ENCODE peak calls at places on chromosomes 13 and 19, in nine cellular contexts. One of them, this sample, is unnamed.

GRCh38 chr13:41052441-41052840 is 8.9 kb upstream of the WBP4 start:
- DNase-seq in stimulated activated CD8-positive, alpha-beta memory T cell treated with anti-CD3 and anti-CD28 coated beads, Interleukin-4, amount 100 ng/mL, for 4 hours: no peak
- DNase-seq in GM23248: peak; percentile 35
- DNase-seq in AG04450: no peak
- DNase-seq in NCI-H460: peak; percentile 28
- DNase-seq in ELR: no peak
- DNase-seq in cortex of kidney: no peak
- DNase-seq in T-helper 9 cell: no peak
- DNase-seq in NCI-H524 treated with DMSO at 0.1 percent for 48 hours: no peak
- DNase-seq in this sample: no peak

GRCh38 chr19:42386974-42387707 is 3.0 kb downstream of the CNFN start:
- DNase-seq in GM23248: peak; percentile 73
- DNase-seq in T-helper 9 cell: peak; percentile 55
- DNase-seq in stimulated activated CD8-positive, alpha-beta memory T cell treated with anti-CD3 and anti-CD28 coated beads, Interleukin-4, amount 100 ng/mL, for 4 hours: peak; percentile 22
- DNase-seq in AG04450: no peak
- DNase-seq in NCI-H524 treated with DMSO at 0.1 percent for 48 hours: peak; percentile 25
- DNase-seq in ELR: peak; percentile 73
- DNase-seq in cortex of kidney: no peak
- DNase-seq in NCI-H460: peak; percentile 71
- DNase-seq in this sample: no peak

GRCh38 chr13:43686557-43686956 is 100.2 kb downstream of the ENOX1 start:
- DNase-seq in T-helper 9 cell: no peak
- DNase-seq in cortex of kidney: no peak
- DNase-seq in stimulated activated CD8-positive, alpha-beta memory T cell treated with anti-CD3 and anti-CD28 coated beads, Interleukin-4, amount 100 ng/mL, for 4 hours: no peak
- DNase-seq in GM23248: peak; percentile 96
- DNase-seq in NCI-H460: peak; percentile 30
- DNase-seq in NCI-H524 treated with DMSO at 0.1 percent for 48 hours: no peak
- DNase-seq in ELR: peak; percentile 78
- DNase-seq in AG04450: peak; percentile 49
- DNase-seq in this sample: peak; percentile 67

GRCh38 chr13:112688560-112689497 is 1.0 kb upstream of the ATP11A start:
- DNase-seq in cortex of kidney: no peak
- DNase-seq in AG04450: no peak
- DNase-seq in ELR: no peak
- DNase-seq in NCI-H524 treated with DMSO at 0.1 percent for 48 hours: no peak
- DNase-seq in GM23248: peak; percentile 46
- DNase-seq in stimulated activated CD8-positive, alpha-beta memory T cell treated with anti-CD3 and anti-CD28 coated beads, Interleukin-4, amount 100 ng/mL, for 4 hours: no peak
- DNase-seq in T-helper 9 cell: peak; percentile 18
- DNase-seq in NCI-H460: no peak
- DNase-seq in this sample: no peak

GRCh38 chr19:48696353-48697010 is 711 bp downstream of the FUT2 start:
- DNase-seq in AG04450: no peak
- DNase-seq in T-helper 9 cell: no peak
- DNase-seq in ELR: no peak
- DNase-seq in GM23248: peak; percentile 43
- DNase-seq in cortex of kidney: no peak
- DNase-seq in NCI-H460: no peak
- DNase-seq in stimulated activated CD8-positive, alpha-beta memory T cell treated with anti-CD3 and anti-CD28 coated beads, Interleukin-4, amount 100 ng/mL, for 4 hours: no peak
- DNase-seq in NCI-H524 treated with DMSO at 0.1 percent for 48 hours: no peak
- DNase-seq in this sample: no peak

GRCh38 chr13:33284016-33284415 is 1.5 kb downstream of the STARD13 start:
- DNase-seq in AG04450: no peak
- DNase-seq in GM23248: peak; percentile 55
- DNase-seq in stimulated activated CD8-positive, alpha-beta memory T cell treated with anti-CD3 and anti-CD28 coated beads, Interleukin-4, amount 100 ng/mL, for 4 hours: no peak
- DNase-seq in T-helper 9 cell: no peak
- DNase-seq in cortex of kidney: no peak
- DNase-seq in ELR: peak; percentile 51
- DNase-seq in NCI-H524 treated with DMSO at 0.1 percent for 48 hours: no peak
- DNase-seq in NCI-H460: no peak
- DNase-seq in this sample: no peak

GRCh38 chr13:32427852-32428580 is at the start of gene N4BP2L1:
- DNase-seq in GM23248: peak; percentile 71
- DNase-seq in ELR: peak; percentile 48
- DNase-seq in NCI-H524 treated with DMSO at 0.1 percent for 48 hours: no peak
- DNase-seq in AG04450: no peak
- DNase-seq in NCI-H460: no peak
- DNase-seq in cortex of kidney: no peak
- DNase-seq in stimulated activated CD8-positive, alpha-beta memory T cell treated with anti-CD3 and anti-CD28 coated beads, Interleukin-4, amount 100 ng/mL, for 4 hours: peak; percentile 72
- DNase-seq in T-helper 9 cell: peak; percentile 77
- DNase-seq in this sample: no peak

GRCh38 chr13:72983085-72983768 is 75.6 kb upstream of the KLF5 start:
- DNase-seq in ELR: peak; percentile 43
- DNase-seq in stimulated activated CD8-positive, alpha-beta memory T cell treated with anti-CD3 and anti-CD28 coated beads, Interleukin-4, amount 100 ng/mL, for 4 hours: no peak
- DNase-seq in cortex of kidney: no peak
- DNase-seq in AG04450: peak; percentile 13
- DNase-seq in NCI-H524 treated with DMSO at 0.1 percent for 48 hours: no peak
- DNase-seq in GM23248: peak; percentile 87
- DNase-seq in T-helper 9 cell: no peak
- DNase-seq in NCI-H460: no peak
- DNase-seq in this sample: no peak

GRCh38 chr19:7500811-7501450 is 12.1 kb upstream of the PEX11G start:
- DNase-seq in T-helper 9 cell: no peak
- DNase-seq in AG04450: no peak
- DNase-seq in ELR: peak; percentile 55
- DNase-seq in NCI-H460: peak; percentile 63
- DNase-seq in stimulated activated CD8-positive, alpha-beta memory T cell treated with anti-CD3 and anti-CD28 coated beads, Interleukin-4, amount 100 ng/mL, for 4 hours: no peak
- DNase-seq in GM23248: peak; percentile 56
- DNase-seq in cortex of kidney: no peak
- DNase-seq in NCI-H524 treated with DMSO at 0.1 percent for 48 hours: peak; percentile 48
- DNase-seq in this sample: no peak

GRCh38 chr13:51122868-51123267 is 11.8 kb upstream of the C13orf42 start:
- DNase-seq in NCI-H460: no peak
- DNase-seq in T-helper 9 cell: no peak
- DNase-seq in cortex of kidney: no peak
- DNase-seq in GM23248: no peak
- DNase-seq in NCI-H524 treated with DMSO at 0.1 percent for 48 hours: no peak
- DNase-seq in AG04450: no peak
- DNase-seq in stimulated activated CD8-positive, alpha-beta memory T cell treated with anti-CD3 and anti-CD28 coated beads, Interleukin-4, amount 100 ng/mL, for 4 hours: no peak
- DNase-seq in ELR: no peak
- DNase-seq in this sample: no peak

GRCh38 chr19:35710784-35711723 is 6.7 kb downstream of the ZBTB32 start:
- DNase-seq in AG04450: no peak
- DNase-seq in ELR: peak; percentile 46
- DNase-seq in NCI-H524 treated with DMSO at 0.1 percent for 48 hours: no peak
- DNase-seq in stimulated activated CD8-positive, alpha-beta memory T cell treated with anti-CD3 and anti-CD28 coated beads, Interleukin-4, amount 100 ng/mL, for 4 hours: no peak
- DNase-seq in T-helper 9 cell: no peak
- DNase-seq in NCI-H460: no peak
- DNase-seq in GM23248: peak; percentile 16
- DNase-seq in cortex of kidney: no peak
- DNase-seq in this sample: no peak

GRCh38 chr13:59445812-59446211 is 717.9 kb downstream of the DIAPH3 start:
- DNase-seq in stimulated activated CD8-positive, alpha-beta memory T cell treated with anti-CD3 and anti-CD28 coated beads, Interleukin-4, amount 100 ng/mL, for 4 hours: no peak
- DNase-seq in AG04450: no peak
- DNase-seq in NCI-H460: no peak
- DNase-seq in NCI-H524 treated with DMSO at 0.1 percent for 48 hours: no peak
- DNase-seq in ELR: no peak
- DNase-seq in T-helper 9 cell: no peak
- DNase-seq in cortex of kidney: no peak
- DNase-seq in GM23248: no peak
- DNase-seq in this sample: no peak

GRCh38 chr19:5002143-5002542 is 33.2 kb downstream of the KDM4B start:
- DNase-seq in stimulated activated CD8-positive, alpha-beta memory T cell treated with anti-CD3 and anti-CD28 coated beads, Interleukin-4, amount 100 ng/mL, for 4 hours: no peak
- DNase-seq in AG04450: no peak
- DNase-seq in NCI-H524 treated with DMSO at 0.1 percent for 48 hours: no peak
- DNase-seq in cortex of kidney: no peak
- DNase-seq in ELR: peak; percentile 85
- DNase-seq in T-helper 9 cell: no peak
- DNase-seq in NCI-H460: no peak
- DNase-seq in GM23248: peak; percentile 89
- DNase-seq in this sample: no peak

GRCh38 chr13:111514646-111515617 is 194.5 kb downstream of the TEX29 start:
- DNase-seq in stimulated activated CD8-positive, alpha-beta memory T cell treated with anti-CD3 and anti-CD28 coated beads, Interleukin-4, amount 100 ng/mL, for 4 hours: no peak
- DNase-seq in AG04450: no peak
- DNase-seq in NCI-H460: no peak
- DNase-seq in T-helper 9 cell: no peak
- DNase-seq in NCI-H524 treated with DMSO at 0.1 percent for 48 hours: no peak
- DNase-seq in cortex of kidney: no peak
- DNase-seq in ELR: no peak
- DNase-seq in GM23248: no peak
- DNase-seq in this sample: no peak

GRCh38 chr13:109273326-109273751 is 513.0 kb downstream of the IRS2 start:
- DNase-seq in T-helper 9 cell: no peak
- DNase-seq in ELR: peak; percentile 56
- DNase-seq in cortex of kidney: no peak
- DNase-seq in GM23248: peak; percentile 61
- DNase-seq in NCI-H460: no peak
- DNase-seq in AG04450: no peak
- DNase-seq in stimulated activated CD8-positive, alpha-beta memory T cell treated with anti-CD3 and anti-CD28 coated beads, Interleukin-4, amount 100 ng/mL, for 4 hours: no peak
- DNase-seq in NCI-H524 treated with DMSO at 0.1 percent for 48 hours: no peak
- DNase-seq in this sample: no peak

GRCh38 chr19:2249880-2250764 is 999 bp downstream of the AMH start:
- DNase-seq in cortex of kidney: no peak
- DNase-seq in T-helper 9 cell: no peak
- DNase-seq in stimulated activated CD8-positive, alpha-beta memory T cell treated with anti-CD3 and anti-CD28 coated beads, Interleukin-4, amount 100 ng/mL, for 4 hours: no peak
- DNase-seq in ELR: no peak
- DNase-seq in AG04450: no peak
- DNase-seq in NCI-H524 treated with DMSO at 0.1 percent for 48 hours: no peak
- DNase-seq in GM23248: no peak
- DNase-seq in NCI-H460: no peak
- DNase-seq in this sample: no peak

GRCh38 chr19:40217027-40217810 is 965 bp downstream of the TTC9B start:
- DNase-seq in T-helper 9 cell: no peak
- DNase-seq in ELR: no peak
- DNase-seq in GM23248: peak; percentile 21
- DNase-seq in cortex of kidney: no peak
- DNase-seq in NCI-H524 treated with DMSO at 0.1 percent for 48 hours: no peak
- DNase-seq in AG04450: no peak
- DNase-seq in stimulated activated CD8-positive, alpha-beta memory T cell treated with anti-CD3 and anti-CD28 coated beads, Interleukin-4, amount 100 ng/mL, for 4 hours: no peak
- DNase-seq in NCI-H460: no peak
- DNase-seq in this sample: no peak

GRCh38 chr19:3298853-3299449 is 67.4 kb upstream of the NFIC start:
- DNase-seq in NCI-H460: no peak
- DNase-seq in NCI-H524 treated with DMSO at 0.1 percent for 48 hours: no peak
- DNase-seq in stimulated activated CD8-positive, alpha-beta memory T cell treated with anti-CD3 and anti-CD28 coated beads, Interleukin-4, amount 100 ng/mL, for 4 hours: no peak
- DNase-seq in T-helper 9 cell: no peak
- DNase-seq in GM23248: no peak
- DNase-seq in AG04450: no peak
- DNase-seq in ELR: no peak
- DNase-seq in cortex of kidney: no peak
- DNase-seq in this sample: no peak